ENCODE peak calls at places on chromosome 21, in four cellular contexts. One of them, this sample, is unnamed.
A peak's percentile ranks its signal among the peaks of the same experiment; 100 is the strongest.

GRCh38 chr21:43763901-43764523 is 12.1 kb downstream of the CSTB start:
- DNase-seq in activated CD4-positive, alpha-beta T cell treated with anti-CD3 and anti-CD28 coated beads, Interleukin-2, amount 50 U/mL, for 1 hour: no peak
- DNase-seq in HFFc6: no peak
- DNase-seq in aorta: no peak
- DNase-seq in this sample: no peak

GRCh38 chr21:34890258-34890723 is 158.8 kb downstream of the RUNX1 start:
- DNase-seq in activated CD4-positive, alpha-beta T cell treated with anti-CD3 and anti-CD28 coated beads, Interleukin-2, amount 50 U/mL, for 1 hour: no peak
- DNase-seq in HFFc6: no peak
- DNase-seq in aorta: no peak
- DNase-seq in this sample: no peak

GRCh38 chr21:39137248-39138186 is 45.7 kb downstream of the PSMG1 start:
- DNase-seq in activated CD4-positive, alpha-beta T cell treated with anti-CD3 and anti-CD28 coated beads, Interleukin-2, amount 50 U/mL, for 1 hour: no peak
- DNase-seq in HFFc6: peak; percentile 58
- DNase-seq in aorta: no peak
- DNase-seq in this sample: no peak

GRCh38 chr21:44726803-44727202 is 15.4 kb upstream of the TSPEAR start:
- DNase-seq in activated CD4-positive, alpha-beta T cell treated with anti-CD3 and anti-CD28 coated beads, Interleukin-2, amount 50 U/mL, for 1 hour: no peak
- DNase-seq in HFFc6: no peak
- DNase-seq in aorta: peak; percentile 68
- DNase-seq in this sample: no peak

GRCh38 chr21:33975548-33976081 is 60.0 kb upstream of the ATP5PO start:
- DNase-seq in activated CD4-positive, alpha-beta T cell treated with anti-CD3 and anti-CD28 coated beads, Interleukin-2, amount 50 U/mL, for 1 hour: peak; percentile 38
- DNase-seq in HFFc6: peak; percentile 58
- DNase-seq in aorta: no peak
- DNase-seq in this sample: peak; percentile 65

GRCh38 chr21:45640001-45640887 is 3.3 kb upstream of the PCBP3 start:
- DNase-seq in activated CD4-positive, alpha-beta T cell treated with anti-CD3 and anti-CD28 coated beads, Interleukin-2, amount 50 U/mL, for 1 hour: no peak
- DNase-seq in HFFc6: no peak
- DNase-seq in aorta: no peak
- DNase-seq in this sample: peak; percentile 48

GRCh38 chr21:39568380-39568779 is 44.4 kb upstream of the B3GALT5 start:
- DNase-seq in activated CD4-positive, alpha-beta T cell treated with anti-CD3 and anti-CD28 coated beads, Interleukin-2, amount 50 U/mL, for 1 hour: no peak
- DNase-seq in HFFc6: no peak
- DNase-seq in aorta: no peak
- DNase-seq in this sample: no peak

GRCh38 chr21:38849776-38850175 is 44.0 kb downstream of the ETS2 start:
- DNase-seq in activated CD4-positive, alpha-beta T cell treated with anti-CD3 and anti-CD28 coated beads, Interleukin-2, amount 50 U/mL, for 1 hour: no peak
- DNase-seq in HFFc6: no peak
- DNase-seq in aorta: no peak
- DNase-seq in this sample: no peak

GRCh38 chr21:36891692-36892091 is 74.8 kb downstream of the HLCS start:
- DNase-seq in activated CD4-positive, alpha-beta T cell treated with anti-CD3 and anti-CD28 coated beads, Interleukin-2, amount 50 U/mL, for 1 hour: no peak
- DNase-seq in HFFc6: no peak
- DNase-seq in aorta: no peak
- DNase-seq in this sample: no peak

GRCh38 chr21:41678016-41678935 is 88.6 kb downstream of the RIPK4 start:
- DNase-seq in activated CD4-positive, alpha-beta T cell treated with anti-CD3 and anti-CD28 coated beads, Interleukin-2, amount 50 U/mL, for 1 hour: no peak
- DNase-seq in HFFc6: no peak
- DNase-seq in aorta: peak; percentile 64
- DNase-seq in this sample: peak; percentile 76

GRCh38 chr21:36535618-36536241 is 55.8 kb upstream of the CLDN14 start:
- DNase-seq in activated CD4-positive, alpha-beta T cell treated with anti-CD3 and anti-CD28 coated beads, Interleukin-2, amount 50 U/mL, for 1 hour: no peak
- DNase-seq in HFFc6: no peak
- DNase-seq in aorta: no peak
- DNase-seq in this sample: no peak

GRCh38 chr21:31903896-31904295 is 31.1 kb downstream of the HUNK start:
- DNase-seq in activated CD4-positive, alpha-beta T cell treated with anti-CD3 and anti-CD28 coated beads, Interleukin-2, amount 50 U/mL, for 1 hour: no peak
- DNase-seq in HFFc6: no peak
- DNase-seq in aorta: no peak
- DNase-seq in this sample: no peak

GRCh38 chr21:20999567-21000169 is 1.5 kb downstream of the NCAM2 start:
- DNase-seq in activated CD4-positive, alpha-beta T cell treated with anti-CD3 and anti-CD28 coated beads, Interleukin-2, amount 50 U/mL, for 1 hour: peak; percentile 0
- DNase-seq in HFFc6: peak; percentile 20
- DNase-seq in aorta: no peak
- DNase-seq in this sample: no peak

This sample was measured in Peyer's patch.